ENCODE peak calls at places on chromosomes 12 and 14, in six cellular contexts. G is GM23338, S is mammary epithelial cell, I is PC-3, A is fibroblast of lung, K is H9. M is an unnamed sample.

GRCh38 chr12:401235-402126 is at the start of gene CCDC77:
- DNase-seq in S (peak; percentile 90), A (peak; percentile 86), K (peak; percentile 97), G (peak; percentile 97), I (peak; percentile 95), M (peak; percentile 97)

GRCh38 chr12:85642810-85643209 is 193.4 kb downstream of the RASSF9 start:
- DNase-seq in G (peak; percentile 58), A (no peak), I (peak; percentile 45), K (no peak), S (no peak), M (peak; percentile 14)

GRCh38 chr12:131258396-131258795 is 304.7 kb downstream of the ADGRD1 start:
- DNase-seq in I (no peak), A (no peak), G (no peak), S (no peak), K (no peak), M (no peak)

GRCh38 chr14:47917344-47917954 is 242.0 kb upstream of the MDGA2 start:
- DNase-seq in G (peak; percentile 77), I (peak; percentile 77), S (peak; percentile 1), K (peak; percentile 29), A (peak; percentile 25), M (peak; percentile 34)

GRCh38 chr12:104573-105081 is 38.1 kb downstream of the IQSEC3 start:
- DNase-seq in S (no peak), K (peak; percentile 70), G (peak; percentile 60), A (no peak), I (no peak), M (peak; percentile 15)

GRCh38 chr14:71212093-71212492 is 304.8 kb downstream of the PCNX1 start:
- DNase-seq in K (no peak), G (no peak), S (no peak), A (no peak), I (no peak), M (no peak)

GRCh38 chr12:32106517-32107366 is at the start of gene BICD1:
- DNase-seq in K (peak; percentile 87), I (peak; percentile 75), A (peak; percentile 91), G (peak; percentile 93), S (peak; percentile 89), M (peak; percentile 91)

GRCh38 chr14:81209187-81209836 is 11.4 kb downstream of the GTF2A1 start:
- DNase-seq in S (no peak), A (no peak), K (no peak), I (no peak), G (no peak), M (no peak)

GRCh38 chr14:59465570-59466150 is 480 bp upstream of the GPR135 start:
- DNase-seq in A (no peak), G (no peak), S (no peak), K (no peak), I (no peak), M (no peak)

GRCh38 chr12:123151679-123152454 is 977 bp upstream of the PITPNM2 start:
- DNase-seq in K (peak; percentile 53), G (peak; percentile 45), A (no peak), I (no peak), S (no peak), M (peak; percentile 26)

GRCh38 chr12:51188359-51189051 is 15.6 kb upstream of the TFCP2 start:
- DNase-seq in S (no peak), G (no peak), K (no peak), A (no peak), I (no peak), M (no peak)

GRCh38 chr12:115960-116915 is 49.7 kb downstream of the IQSEC3 start:
- DNase-seq in K (no peak), I (no peak), S (no peak), A (no peak), G (peak; percentile 35), M (no peak)

GRCh38 chr12:104494137-104494815 is 37.5 kb downstream of the CHST11 start:
- DNase-seq in G (no peak), I (no peak), S (no peak), K (no peak), A (peak; percentile 40), M (no peak)

GRCh38 chr12:32450768-32451167 is 51.4 kb downstream of the FGD4 start:
- DNase-seq in G (no peak), I (no peak), K (no peak), A (no peak), S (no peak), M (no peak)

GRCh38 chr12:130714091-130714590 is 2.0 kb downstream of the RIMBP2 start:
- DNase-seq in G (peak; percentile 22), K (peak; percentile 49), I (no peak), S (no peak), A (no peak), M (peak; percentile 49)

GRCh38 chr12:65825573-65826512 is 1.6 kb downstream of the HMGA2 start:
- DNase-seq in S (no peak), A (peak; percentile 63), K (peak; percentile 58), I (peak; percentile 14), G (peak; percentile 82), M (peak; percentile 90)

GRCh38 chr12:97572220-97572619 is 109.6 kb downstream of the RMST start:
- DNase-seq in G (no peak), K (no peak), S (no peak), I (peak; percentile 60), A (no peak), M (no peak)

GRCh38 chr14:94480809-94481208 is 4.8 kb upstream of the SERPINA9 start:
- DNase-seq in G (no peak), S (no peak), A (peak; percentile 24), K (no peak), I (no peak), M (no peak)

GRCh38 chr12:100956311-100956852 is 161.8 kb downstream of the ANO4 start:
- DNase-seq in K (no peak), I (no peak), S (no peak), A (peak; percentile 68), G (no peak), M (no peak)

GRCh38 chr14:61653507-61653906 is 41.8 kb upstream of the HIF1A start:
- DNase-seq in K (no peak), A (peak; percentile 73), S (peak; percentile 78), G (no peak), I (peak; percentile 94), M (no peak)

GRCh38 chr14:68363401-68363800 is 429.5 kb downstream of the ZFP36L1 start:
- DNase-seq in K (no peak), S (no peak), G (peak; percentile 71), A (no peak), I (no peak), M (peak; percentile 59)

GRCh38 chr12:132286912-132287311 is 42.5 kb downstream of the GALNT9 start:
- DNase-seq in A (peak; percentile 13), G (no peak), K (no peak), I (peak; percentile 93), S (peak; percentile 48), M (no peak)

GRCh38 chr12:9113296-9113986 is 2.3 kb downstream of the A2M start:
- DNase-seq in I (no peak), K (no peak), G (no peak), S (no peak), A (no peak), M (no peak)

GRCh38 chr14:51889851-51890250 is 29.4 kb downstream of the GNG2 start:
- DNase-seq in G (no peak), I (no peak), S (peak; percentile 25), K (no peak), A (peak; percentile 61), M (no peak)
- H2AFZ ChIP-seq in G (no peak overlapping the region), I (no peak overlapping the region), S (no peak overlapping the region), K (no peak overlapping the region), A (no peak overlapping the region), M (no peak overlapping the region)

GRCh38 chr12:75041481-75041880 is 168.2 kb downstream of the KCNC2 start:
- DNase-seq in S (no peak), A (no peak), K (no peak), G (no peak), I (no peak), M (no peak)

GRCh38 chr12:75047885-75048525 is 161.6 kb downstream of the KCNC2 start:
- DNase-seq in A (no peak), S (no peak), I (no peak), K (no peak), G (no peak), M (no peak)

DNA sequence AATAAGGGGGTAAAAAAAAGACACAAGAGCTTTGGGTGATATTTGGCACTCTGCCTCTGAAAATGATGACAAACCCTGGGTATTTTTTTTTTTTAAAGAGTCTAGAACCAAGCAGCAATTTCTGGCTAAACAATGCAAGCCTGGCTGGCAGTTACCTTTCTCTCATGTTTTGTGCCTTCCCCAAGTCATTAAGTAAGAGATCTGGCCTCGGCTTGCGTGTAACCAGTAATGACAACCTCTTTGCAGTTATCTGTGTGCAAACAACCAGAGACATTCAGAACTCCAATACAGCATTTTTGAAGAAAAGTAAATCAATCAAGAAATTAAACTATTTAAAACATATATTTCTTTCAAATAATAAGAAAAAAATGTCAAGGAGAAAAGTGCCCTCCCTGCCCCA is 167.5 kb downstream of the KCNC2 start:
- DNase-seq in I (no peak), S (no peak), K (no peak), A (no peak), G (no peak), M (no peak)
- H2AFZ ChIP-seq in I (no peak overlapping the region), S (no peak overlapping the region), K (no peak overlapping the region), A (no peak overlapping the region), G (no peak overlapping the region), M (no peak overlapping the region)

DNA sequence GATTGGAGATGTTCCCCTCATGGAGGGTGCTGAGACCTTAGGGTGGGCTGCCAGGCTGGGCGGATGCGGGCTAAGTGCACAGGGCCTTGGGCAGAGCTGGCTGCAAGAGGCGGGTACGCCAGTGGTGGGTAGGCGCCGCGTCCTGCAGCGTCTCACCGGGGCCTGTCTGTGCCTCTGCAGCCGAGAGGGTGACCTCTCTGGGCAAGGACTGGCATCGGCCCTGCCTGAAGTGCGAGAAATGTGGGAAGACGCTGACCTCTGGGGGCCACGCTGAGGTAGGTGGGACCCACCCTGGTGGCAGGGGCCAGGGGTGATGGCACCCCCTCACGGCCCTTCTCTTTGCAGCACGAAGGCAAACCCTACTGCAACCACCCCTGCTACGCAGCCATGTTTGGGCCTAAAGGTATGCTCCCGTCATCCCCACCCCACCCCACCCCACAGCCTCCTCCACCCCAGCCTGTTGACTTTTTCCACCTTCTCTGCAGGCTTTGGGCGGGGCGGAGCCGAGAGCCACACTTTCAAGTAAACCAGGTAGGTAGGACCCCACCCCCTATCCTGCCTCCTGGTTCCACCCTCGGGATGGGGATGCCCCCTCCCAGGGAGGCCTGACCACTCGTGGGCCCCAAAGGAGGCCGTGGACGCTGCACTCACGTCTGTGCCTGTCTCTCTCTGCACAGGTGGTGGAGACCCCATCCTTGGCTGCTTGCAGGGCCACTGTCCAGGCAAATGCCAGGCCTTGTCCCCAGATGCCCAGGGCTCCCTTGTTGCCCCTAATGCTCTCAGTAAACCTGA is 1.5 kb downstream of the CRIP1 start:
- DNase-seq in S (no peak), G (no peak), I (no peak), A (no peak), K (no peak), M (no peak)
- H2AFZ ChIP-seq in S (no peak overlapping the region), G (no peak overlapping the region), I (no peak overlapping the region), A (no peak overlapping the region), K (no peak overlapping the region), M (no peak overlapping the region)

GRCh38 chr14:79544671-79545070 is 666.6 kb downstream of the DIO2 start:
- DNase-seq in I (peak; percentile 23), A (peak; percentile 98), K (no peak), S (no peak), G (no peak), M (no peak)

GRCh38 chr14:79543348-79543747 is 668.0 kb downstream of the DIO2 start:
- DNase-seq in K (no peak), I (no peak), S (no peak), A (no peak), G (no peak), M (no peak)

GRCh38 chr14:79542121-79542520 is 669.2 kb downstream of the DIO2 start:
- DNase-seq in K (no peak), G (no peak), S (no peak), A (peak; percentile 66), I (no peak), M (no peak)

GRCh38 chr14:79543966-79544365 is 667.3 kb downstream of the DIO2 start:
- DNase-seq in I (peak; percentile 82), G (peak; percentile 82), K (peak; percentile 47), A (peak; percentile 55), S (no peak), M (peak; percentile 68)

GRCh38 chr14:79540394-79540793 is 670.9 kb downstream of the DIO2 start:
- DNase-seq in K (no peak), G (peak; percentile 19), S (no peak), A (no peak), I (peak; percentile 10), M (no peak)
- H2AFZ ChIP-seq in K (no peak overlapping the region), G (no peak overlapping the region), S (no peak overlapping the region), A (no peak overlapping the region), I (no peak overlapping the region), M (no peak overlapping the region)